ENCODE peak calls at places on chromosomes 12 and 14, in nine cellular contexts. One of them, this sample, is unnamed.

GRCh38 chr12:132218519-132218860 is 74.2 kb downstream of the NOC4L start:
- DNase-seq in CD8-positive, alpha-beta memory T cell: no peak
- DNase-seq in fibroblast of lung: no peak
- DNase-seq in A549: no peak
- DNase-seq in breast epithelium: no peak
- DNase-seq in MM.1S: no peak
- DNase-seq in CD4-positive, CD25-positive, alpha-beta regulatory T cell: no peak
- DNase-seq in psoas muscle: no peak
- DNase-seq in adrenal gland: no peak
- DNase-seq in this sample: no peak

GRCh38 chr12:120100630-120101029 is 15.9 kb downstream of the RAB35 start:
- DNase-seq in CD8-positive, alpha-beta memory T cell: no peak
- DNase-seq in fibroblast of lung: peak; percentile 81
- DNase-seq in A549: no peak
- DNase-seq in breast epithelium: no peak
- DNase-seq in MM.1S: no peak
- DNase-seq in CD4-positive, CD25-positive, alpha-beta regulatory T cell: no peak
- DNase-seq in psoas muscle: peak; percentile 95
- DNase-seq in adrenal gland: peak; percentile 94
- DNase-seq in this sample: no peak

GRCh38 chr14:77063581-77064289 is 34.3 kb upstream of the CIPC start:
- DNase-seq in CD8-positive, alpha-beta memory T cell: no peak
- DNase-seq in fibroblast of lung: peak; percentile 71
- DNase-seq in A549: no peak
- DNase-seq in breast epithelium: no peak
- DNase-seq in MM.1S: no peak
- DNase-seq in CD4-positive, CD25-positive, alpha-beta regulatory T cell: no peak
- DNase-seq in psoas muscle: no peak
- DNase-seq in adrenal gland: no peak
- DNase-seq in this sample: peak; percentile 82

GRCh38 chr12:2494490-2495192 is 300.1 kb upstream of the FKBP4 start:
- DNase-seq in CD8-positive, alpha-beta memory T cell: no peak
- DNase-seq in fibroblast of lung: peak; percentile 11
- DNase-seq in A549: no peak
- DNase-seq in breast epithelium: no peak
- DNase-seq in MM.1S: no peak
- DNase-seq in CD4-positive, CD25-positive, alpha-beta regulatory T cell: no peak
- DNase-seq in psoas muscle: no peak
- DNase-seq in adrenal gland: peak; percentile 47
- DNase-seq in this sample: no peak

GRCh38 chr12:6792522-6793201 is 3.3 kb downstream of the CD4 start:
- DNase-seq in CD8-positive, alpha-beta memory T cell: peak; percentile 63
- DNase-seq in fibroblast of lung: no peak
- DNase-seq in A549: no peak
- DNase-seq in breast epithelium: no peak
- DNase-seq in MM.1S: no peak
- DNase-seq in CD4-positive, CD25-positive, alpha-beta regulatory T cell: peak; percentile 51
- DNase-seq in psoas muscle: peak; percentile 63
- DNase-seq in adrenal gland: peak; percentile 52
- DNase-seq in this sample: no peak

GRCh38 chr12:50110762-50111416 is 1.1 kb upstream of the COX14 start:
- DNase-seq in CD8-positive, alpha-beta memory T cell: no peak
- DNase-seq in fibroblast of lung: peak; percentile 12
- DNase-seq in A549: peak; percentile 52
- DNase-seq in breast epithelium: no peak
- DNase-seq in MM.1S: peak; percentile 92
- DNase-seq in CD4-positive, CD25-positive, alpha-beta regulatory T cell: no peak
- DNase-seq in psoas muscle: peak; percentile 92
- DNase-seq in adrenal gland: peak; percentile 91
- DNase-seq in this sample: no peak

GRCh38 chr12:7917392-7918267 is 18.4 kb downstream of the SLC2A3 start:
- DNase-seq in CD8-positive, alpha-beta memory T cell: no peak
- DNase-seq in fibroblast of lung: no peak
- DNase-seq in A549: no peak
- DNase-seq in breast epithelium: no peak
- DNase-seq in MM.1S: no peak
- DNase-seq in CD4-positive, CD25-positive, alpha-beta regulatory T cell: no peak
- DNase-seq in psoas muscle: no peak
- DNase-seq in adrenal gland: no peak
- DNase-seq in this sample: no peak

GRCh38 chr14:84864582-84865271 is 665.2 kb upstream of the FLRT2 start:
- DNase-seq in CD8-positive, alpha-beta memory T cell: no peak
- DNase-seq in fibroblast of lung: no peak
- DNase-seq in A549: no peak
- DNase-seq in breast epithelium: no peak
- DNase-seq in MM.1S: no peak
- DNase-seq in CD4-positive, CD25-positive, alpha-beta regulatory T cell: no peak
- DNase-seq in psoas muscle: no peak
- DNase-seq in adrenal gland: no peak
- DNase-seq in this sample: no peak

GRCh38 chr14:59630281-59630963 is 53.8 kb upstream of the CCDC175 start:
- DNase-seq in CD8-positive, alpha-beta memory T cell: no peak
- DNase-seq in fibroblast of lung: no peak
- DNase-seq in A549: no peak
- DNase-seq in breast epithelium: no peak
- DNase-seq in MM.1S: no peak
- DNase-seq in CD4-positive, CD25-positive, alpha-beta regulatory T cell: no peak
- DNase-seq in psoas muscle: no peak
- DNase-seq in adrenal gland: no peak
- DNase-seq in this sample: no peak

DNA sequence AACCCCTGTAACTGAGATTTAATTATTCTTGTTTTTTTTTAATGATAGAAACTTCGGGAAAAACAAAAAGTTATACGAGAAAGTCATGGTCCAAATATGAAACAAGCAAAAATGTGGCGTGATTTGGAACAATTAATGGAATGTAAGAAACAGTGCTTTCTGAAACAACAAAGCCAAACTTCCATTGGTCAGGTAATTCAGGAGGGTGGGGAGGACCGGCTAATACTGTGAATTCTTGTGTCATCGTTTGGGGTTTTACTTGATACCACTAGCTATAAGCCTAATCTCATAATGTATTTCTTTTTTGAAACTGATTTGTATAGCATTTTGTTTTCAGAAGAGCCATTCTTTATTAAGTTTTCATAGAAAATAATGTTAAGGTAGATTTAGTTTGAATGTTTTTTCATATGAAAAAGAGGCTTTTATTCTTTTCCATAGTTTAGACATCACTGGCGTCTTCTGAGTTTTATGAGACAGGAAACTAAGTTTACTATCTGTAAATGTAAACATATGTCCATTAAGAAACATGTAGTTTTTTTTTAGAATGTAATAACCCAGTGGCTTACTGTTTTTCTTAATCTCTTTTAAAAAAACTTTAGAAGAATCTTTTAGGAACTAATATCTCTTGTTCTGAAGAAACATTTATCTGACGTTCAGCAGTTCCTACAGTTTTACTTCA is 62.9 kb upstream of the ATP2A2 start:
- DNase-seq in CD8-positive, alpha-beta memory T cell: no peak
- DNase-seq in fibroblast of lung: no peak
- DNase-seq in A549: no peak
- DNase-seq in breast epithelium: no peak
- DNase-seq in MM.1S: no peak
- DNase-seq in CD4-positive, CD25-positive, alpha-beta regulatory T cell: no peak
- DNase-seq in psoas muscle: no peak
- DNase-seq in adrenal gland: no peak
- DNase-seq in this sample: no peak
- H3K4me3 ChIP-seq in CD8-positive, alpha-beta memory T cell: no peak overlapping the region
- H3K4me3 ChIP-seq in fibroblast of lung: no peak overlapping the region
- H3K4me3 ChIP-seq in A549: no peak overlapping the region
- H3K4me3 ChIP-seq in breast epithelium: no peak overlapping the region
- H3K4me3 ChIP-seq in MM.1S: no peak overlapping the region
- H3K4me3 ChIP-seq in CD4-positive, CD25-positive, alpha-beta regulatory T cell: no peak overlapping the region
- H3K4me3 ChIP-seq in psoas muscle: no peak overlapping the region
- H3K4me3 ChIP-seq in adrenal gland: no peak overlapping the region
- H3K4me3 ChIP-seq in this sample: no peak overlapping the region

GRCh38 chr12:93758974-93759373 is 81.8 kb downstream of the CRADD start:
- DNase-seq in CD8-positive, alpha-beta memory T cell: no peak
- DNase-seq in fibroblast of lung: peak; percentile 39
- DNase-seq in A549: no peak
- DNase-seq in breast epithelium: no peak
- DNase-seq in MM.1S: no peak
- DNase-seq in CD4-positive, CD25-positive, alpha-beta regulatory T cell: no peak
- DNase-seq in psoas muscle: no peak
- DNase-seq in adrenal gland: no peak
- DNase-seq in this sample: no peak

GRCh38 chr12:93757792-93758694 is 80.9 kb downstream of the CRADD start:
- DNase-seq in CD8-positive, alpha-beta memory T cell: no peak
- DNase-seq in fibroblast of lung: no peak
- DNase-seq in A549: no peak
- DNase-seq in breast epithelium: no peak
- DNase-seq in MM.1S: no peak
- DNase-seq in CD4-positive, CD25-positive, alpha-beta regulatory T cell: no peak
- DNase-seq in psoas muscle: no peak
- DNase-seq in adrenal gland: no peak
- DNase-seq in this sample: no peak

GRCh38 chr12:93760275-93760875 is 83.2 kb downstream of the CRADD start:
- DNase-seq in CD8-positive, alpha-beta memory T cell: no peak
- DNase-seq in fibroblast of lung: no peak
- DNase-seq in A549: no peak
- DNase-seq in breast epithelium: no peak
- DNase-seq in MM.1S: no peak
- DNase-seq in CD4-positive, CD25-positive, alpha-beta regulatory T cell: no peak
- DNase-seq in psoas muscle: no peak
- DNase-seq in adrenal gland: no peak
- DNase-seq in this sample: no peak

GRCh38 chr12:93762059-93762719 is 85.0 kb downstream of the CRADD start:
- DNase-seq in CD8-positive, alpha-beta memory T cell: no peak
- DNase-seq in fibroblast of lung: peak; percentile 71
- DNase-seq in A549: no peak
- DNase-seq in breast epithelium: no peak
- DNase-seq in MM.1S: no peak
- DNase-seq in CD4-positive, CD25-positive, alpha-beta regulatory T cell: no peak
- DNase-seq in psoas muscle: no peak
- DNase-seq in adrenal gland: no peak
- DNase-seq in this sample: no peak

GRCh38 chr12:93759512-93760081 is 82.4 kb downstream of the CRADD start:
- DNase-seq in CD8-positive, alpha-beta memory T cell: no peak
- DNase-seq in fibroblast of lung: no peak
- DNase-seq in A549: no peak
- DNase-seq in breast epithelium: no peak
- DNase-seq in MM.1S: no peak
- DNase-seq in CD4-positive, CD25-positive, alpha-beta regulatory T cell: no peak
- DNase-seq in psoas muscle: no peak
- DNase-seq in adrenal gland: no peak
- DNase-seq in this sample: no peak
- H3K27ac ChIP-seq in CD8-positive, alpha-beta memory T cell: peak overlapping the region; percentile 41
- H3K27ac ChIP-seq in fibroblast of lung: no peak overlapping the region
- H3K27ac ChIP-seq in A549: peak overlapping the region; percentile 46
- H3K27ac ChIP-seq in breast epithelium: no peak overlapping the region
- H3K27ac ChIP-seq in MM.1S: no peak overlapping the region
- H3K27ac ChIP-seq in CD4-positive, CD25-positive, alpha-beta regulatory T cell: no peak overlapping the region
- H3K27ac ChIP-seq in psoas muscle: no peak overlapping the region
- H3K27ac ChIP-seq in adrenal gland: no peak overlapping the region
- H3K27ac ChIP-seq in this sample: no peak overlapping the region

GRCh38 chr14:99668998-99669314 is 15.1 kb upstream of the CYP46A1 start:
- DNase-seq in CD8-positive, alpha-beta memory T cell: no peak
- DNase-seq in fibroblast of lung: no peak
- DNase-seq in A549: no peak
- DNase-seq in breast epithelium: no peak
- DNase-seq in MM.1S: no peak
- DNase-seq in CD4-positive, CD25-positive, alpha-beta regulatory T cell: no peak
- DNase-seq in psoas muscle: no peak
- DNase-seq in adrenal gland: no peak
- DNase-seq in this sample: no peak

GRCh38 chr14:99667821-99668220 is 16.3 kb upstream of the CYP46A1 start:
- DNase-seq in CD8-positive, alpha-beta memory T cell: no peak
- DNase-seq in fibroblast of lung: no peak
- DNase-seq in A549: no peak
- DNase-seq in breast epithelium: no peak
- DNase-seq in MM.1S: no peak
- DNase-seq in CD4-positive, CD25-positive, alpha-beta regulatory T cell: no peak
- DNase-seq in psoas muscle: no peak
- DNase-seq in adrenal gland: peak; percentile 28
- DNase-seq in this sample: no peak

GRCh38 chr14:99668307-99668997 is 15.6 kb upstream of the CYP46A1 start:
- DNase-seq in CD8-positive, alpha-beta memory T cell: no peak
- DNase-seq in fibroblast of lung: no peak
- DNase-seq in A549: no peak
- DNase-seq in breast epithelium: no peak
- DNase-seq in MM.1S: no peak
- DNase-seq in CD4-positive, CD25-positive, alpha-beta regulatory T cell: no peak
- DNase-seq in psoas muscle: no peak
- DNase-seq in adrenal gland: no peak
- DNase-seq in this sample: no peak

GRCh38 chr14:99666533-99666932 is 17.6 kb upstream of the CYP46A1 start:
- DNase-seq in CD8-positive, alpha-beta memory T cell: no peak
- DNase-seq in fibroblast of lung: no peak
- DNase-seq in A549: no peak
- DNase-seq in breast epithelium: no peak
- DNase-seq in MM.1S: no peak
- DNase-seq in CD4-positive, CD25-positive, alpha-beta regulatory T cell: no peak
- DNase-seq in psoas muscle: peak; percentile 35
- DNase-seq in adrenal gland: no peak
- DNase-seq in this sample: no peak

DNA sequence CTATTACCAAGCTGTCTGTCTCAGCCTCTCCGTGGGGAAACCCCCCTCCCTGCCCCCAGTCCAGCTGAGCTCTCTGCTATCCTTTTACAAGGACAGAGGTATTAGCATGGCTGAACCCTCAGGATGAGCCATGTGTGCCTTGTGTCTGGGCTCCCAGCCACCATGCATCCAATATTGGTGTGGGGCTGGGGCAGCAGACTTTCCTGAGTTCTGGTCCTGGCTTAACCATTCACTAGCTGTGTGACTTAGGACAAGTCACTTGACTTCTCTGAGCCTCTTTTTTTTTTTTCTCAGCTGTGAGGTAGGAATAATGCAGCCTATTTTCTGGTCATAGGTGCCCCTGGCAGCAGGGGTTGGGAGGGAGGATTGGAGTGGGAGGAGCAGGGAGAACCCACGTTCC is 17.1 kb upstream of the CYP46A1 start:
- DNase-seq in CD8-positive, alpha-beta memory T cell: no peak
- DNase-seq in fibroblast of lung: no peak
- DNase-seq in A549: no peak
- DNase-seq in breast epithelium: no peak
- DNase-seq in MM.1S: no peak
- DNase-seq in CD4-positive, CD25-positive, alpha-beta regulatory T cell: no peak
- DNase-seq in psoas muscle: peak; percentile 28
- DNase-seq in adrenal gland: no peak
- DNase-seq in this sample: no peak
- H3K4me1 ChIP-seq in CD8-positive, alpha-beta memory T cell: no peaks in the 10 kb centered on the region
- H3K4me1 ChIP-seq in fibroblast of lung: no peaks in the 10 kb centered on the region
- H3K4me1 ChIP-seq in A549: peaks cover 14% of the 10 kb centered on the region
- H3K4me1 ChIP-seq in breast epithelium: no peaks in the 10 kb centered on the region
- H3K4me1 ChIP-seq in MM.1S: no peaks in the 10 kb centered on the region
- H3K4me1 ChIP-seq in CD4-positive, CD25-positive, alpha-beta regulatory T cell: no peaks in the 10 kb centered on the region
- H3K4me1 ChIP-seq in psoas muscle: no peaks in the 10 kb centered on the region
- H3K4me1 ChIP-seq in adrenal gland: no peaks in the 10 kb centered on the region
- H3K4me1 ChIP-seq in this sample: no peaks in the 10 kb centered on the region

DNA sequence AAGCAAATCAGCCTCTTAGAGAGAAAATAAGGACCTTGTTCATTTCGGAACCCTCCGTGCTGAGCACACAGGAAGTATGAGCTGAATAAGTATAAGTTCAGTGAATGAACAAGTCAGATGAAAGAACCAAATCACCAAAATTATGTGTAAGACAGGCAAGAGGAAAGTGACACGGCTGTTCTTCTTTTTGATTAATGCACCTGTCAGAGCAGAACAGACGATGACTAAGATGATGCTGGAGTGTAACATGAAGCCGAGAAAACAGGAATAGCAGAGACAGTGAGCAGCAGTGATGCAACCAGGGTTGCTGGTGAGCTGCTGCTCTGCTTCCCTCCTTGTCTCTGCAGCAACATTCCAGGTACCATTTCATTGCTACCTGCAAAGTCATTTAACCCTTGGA is 861.1 kb downstream of the GALC start:
- DNase-seq in CD8-positive, alpha-beta memory T cell: no peak
- DNase-seq in fibroblast of lung: peak; percentile 52
- DNase-seq in A549: no peak
- DNase-seq in breast epithelium: no peak
- DNase-seq in MM.1S: no peak
- DNase-seq in CD4-positive, CD25-positive, alpha-beta regulatory T cell: no peak
- DNase-seq in psoas muscle: no peak
- DNase-seq in adrenal gland: no peak
- DNase-seq in this sample: no peak
- H3K4me3 ChIP-seq in CD8-positive, alpha-beta memory T cell: no peak overlapping the region
- H3K4me3 ChIP-seq in fibroblast of lung: no peak overlapping the region
- H3K4me3 ChIP-seq in A549: no peak overlapping the region
- H3K4me3 ChIP-seq in breast epithelium: no peak overlapping the region
- H3K4me3 ChIP-seq in MM.1S: no peak overlapping the region
- H3K4me3 ChIP-seq in CD4-positive, CD25-positive, alpha-beta regulatory T cell: no peak overlapping the region
- H3K4me3 ChIP-seq in psoas muscle: no peak overlapping the region
- H3K4me3 ChIP-seq in adrenal gland: no peak overlapping the region
- H3K4me3 ChIP-seq in this sample: no peak overlapping the region